ENCODE peak calls at places on chromosomes 11 and 22, in eight cellular contexts. P is CD8-positive, alpha-beta T cell; W is endothelial cell; R is pancreas; D is heart left ventricle; G is neural crest cell; N is tibial nerve; Q is astrocyte of the spinal cord. H is an unnamed sample.

GRCh38 chr11:534592-535518 is 521 bp downstream of the HRAS start:
- DNase-seq in P (no peak), N (no peak), W (peak; percentile 18), D (no peak), R (peak; percentile 79), G (no peak), Q (no peak), H (no peak)

GRCh38 chr22:29079218-29079901 is 6.5 kb downstream of the KREMEN1 start:
- DNase-seq in Q (peak; percentile 36), P (no peak), D (no peak), W (no peak), G (no peak), R (no peak), N (no peak), H (no peak)

GRCh38 chr11:127345819-127346459 is 345.4 kb upstream of the KIRREL3 start:
- DNase-seq in G (peak; percentile 36), N (peak; percentile 45), D (no peak), Q (peak; percentile 22), W (peak; percentile 46), R (peak; percentile 56), P (no peak), H (no peak)

GRCh38 chr11:66493124-66493523 is 12.9 kb downstream of the DPP3 start:
- DNase-seq in W (no peak), Q (no peak), P (no peak), D (peak; percentile 25), N (no peak), G (no peak), R (no peak), H (no peak)

GRCh38 chr22:37060801-37061610 is 9.5 kb downstream of the KCTD17 start:
- DNase-seq in R (no peak), W (no peak), D (peak; percentile 15), Q (no peak), G (no peak), N (no peak), P (no peak), H (no peak)

GRCh38 chr11:76459299-76459698 is 14.5 kb downstream of the EMSY start:
- DNase-seq in N (no peak), P (no peak), W (no peak), R (no peak), G (no peak), Q (no peak), D (no peak), H (no peak)

GRCh38 chr22:27084130-27084529 is 426.7 kb downstream of the MIAT start:
- DNase-seq in W (no peak), R (no peak), P (no peak), Q (no peak), G (no peak), N (no peak), D (no peak), H (no peak)

GRCh38 chr11:59025097-59025496 is 61.0 kb upstream of the GLYATL1B start:
- DNase-seq in Q (no peak), D (no peak), N (no peak), P (no peak), R (no peak), G (no peak), W (no peak), H (no peak)

GRCh38 chr11:64250875-64251721 is at the start of gene PLCB3:
- DNase-seq in P (peak; percentile 87), Q (no peak), N (no peak), W (peak; percentile 82), D (no peak), R (peak; percentile 93), G (peak; percentile 72), H (peak; percentile 72)

GRCh38 chr22:30212363-30212995 is 34.1 kb downstream of the LIF start:
- DNase-seq in P (no peak), W (no peak), N (peak; percentile 66), G (no peak), D (peak; percentile 76), Q (peak; percentile 94), R (no peak), H (no peak)

GRCh38 chr11:71447791-71448256 is 369 bp downstream of the DHCR7 start:
- DNase-seq in P (no peak), D (peak; percentile 51), N (no peak), R (peak; percentile 78), W (peak; percentile 58), G (peak; percentile 49), Q (peak; percentile 6), H (no peak)

GRCh38 chr22:45968003-45968650 is 8.8 kb downstream of the WNT7B start:
- DNase-seq in G (no peak), Q (peak; percentile 78), W (no peak), P (no peak), R (no peak), N (no peak), D (no peak), H (no peak)

GRCh38 chr11:9461760-9462134 is 935 bp downstream of the ZNF143 start:
- DNase-seq in N (no peak), P (no peak), G (no peak), D (no peak), R (no peak), W (no peak), Q (peak; percentile 53), H (no peak)

GRCh38 chr22:49013707-49014106 is 814.0 kb downstream of the BRD1 start:
- DNase-seq in D (no peak), G (no peak), R (no peak), W (no peak), P (peak; percentile 21), N (no peak), Q (no peak), H (no peak)

GRCh38 chr11:9757809-9758675 is 94.2 kb downstream of the SWAP70 start:
- DNase-seq in W (peak; percentile 81), Q (peak; percentile 72), N (peak; percentile 69), G (peak; percentile 85), D (peak; percentile 89), R (peak; percentile 96), P (peak; percentile 96), H (peak; percentile 96)

GRCh38 chr11:19444231-19444630 is 203.5 kb upstream of the E2F8 start:
- DNase-seq in Q (peak; percentile 38), N (peak; percentile 31), R (no peak), W (no peak), D (no peak), G (no peak), P (no peak), H (no peak)

GRCh38 chr22:29627196-29627535 is 23.7 kb downstream of the NF2 start:
- DNase-seq in D (no peak), G (no peak), P (no peak), R (no peak), W (no peak), N (no peak), Q (no peak), H (no peak)

DNA sequence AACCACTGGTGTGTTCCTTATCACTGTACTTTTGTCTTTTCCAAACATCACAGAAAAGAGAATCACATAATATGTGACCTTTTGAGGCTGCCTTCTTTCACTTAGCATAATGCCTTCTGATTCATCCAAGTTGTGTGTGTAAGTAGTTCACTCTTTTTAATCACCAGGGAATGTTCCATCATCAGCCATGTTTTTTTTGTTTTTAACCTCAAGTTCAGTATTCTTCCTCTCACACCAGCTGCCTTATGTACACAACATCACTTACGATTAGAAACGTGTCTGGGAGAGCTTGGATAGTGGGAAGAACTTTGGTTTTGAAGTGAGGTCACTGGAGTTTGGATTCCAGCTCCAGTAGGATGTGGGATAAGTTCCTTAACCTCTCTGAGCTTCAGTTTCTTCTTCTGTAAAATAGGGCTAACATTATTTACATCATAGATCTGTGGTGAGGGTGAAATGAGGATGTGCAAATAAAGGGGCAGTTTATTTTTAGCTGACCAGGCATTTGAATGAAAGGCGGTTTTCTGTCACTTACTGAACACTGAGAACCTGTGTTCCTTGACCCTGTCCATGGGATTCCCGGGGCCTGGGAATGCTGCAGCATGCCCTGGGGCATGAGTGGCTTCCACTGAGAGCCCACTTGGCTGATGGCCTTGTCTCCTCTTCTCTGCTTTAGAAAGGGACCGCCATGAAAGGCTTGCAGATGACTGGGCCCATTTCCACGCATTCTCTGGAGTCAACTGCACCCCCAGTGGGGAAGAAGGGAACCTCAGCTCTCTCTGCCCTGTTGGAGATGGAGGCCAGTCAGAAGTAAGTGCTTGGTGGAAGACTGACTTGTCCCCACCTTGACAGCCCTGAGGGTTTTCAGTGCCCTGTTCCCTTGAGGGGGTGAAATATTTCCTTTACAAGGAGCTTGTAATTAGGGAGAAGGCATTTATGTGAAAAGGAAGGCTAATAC is 92.6 kb downstream of the DEPDC5 start:
- DNase-seq in Q (peak; percentile 72), W (no peak), G (peak; percentile 34), N (no peak), R (no peak), P (no peak), D (no peak), H (no peak)
- TF ChIP-seq CTCF in Q (peak; percentile 38), W (peak; percentile 16), G (peak; percentile 50), N (peak; percentile 20), R (no peak), P (no peak), D (no peak), H (no peak)

GRCh38 chr11:60589611-60590010 is 74.4 kb downstream of the MS4A13 start:
- DNase-seq in Q (no peak), W (no peak), P (no peak), D (no peak), R (no peak), N (no peak), G (no peak), H (no peak)
- TF ChIP-seq CTCF in Q (no peak), W (peak; percentile 40), P (no peak), D (no peak), R (no peak), N (no peak), G (peak; percentile 51), H (no peak)

DNA sequence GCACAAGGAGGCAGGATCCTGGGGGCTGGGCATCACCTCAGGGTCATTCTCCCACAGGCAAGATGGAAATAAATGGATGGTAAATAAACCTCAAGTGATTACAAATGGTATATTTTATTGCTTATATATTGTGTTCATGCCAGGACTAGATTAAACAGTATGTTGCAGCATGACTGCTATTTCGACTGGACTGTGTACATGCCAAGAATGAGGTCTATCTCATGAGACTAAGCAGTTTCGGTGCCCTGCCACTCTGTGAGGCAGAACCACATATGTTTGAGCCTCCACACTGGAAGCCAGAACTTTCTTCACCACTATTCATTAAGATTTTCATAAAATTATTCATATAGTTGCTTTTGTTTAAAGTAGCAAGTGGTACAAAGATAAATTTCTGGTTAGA is 140.2 kb downstream of the DDX10 start:
- DNase-seq in D (no peak), Q (no peak), W (no peak), P (no peak), G (no peak), R (no peak), N (no peak), H (no peak)
- TF ChIP-seq CTCF in D (no peak), Q (no peak), W (no peak), P (no peak), G (no peak), R (no peak), N (no peak), H (no peak)

GRCh38 chr11:6474806-6475500 is 1.2 kb upstream of the TRIM3 start:
- DNase-seq in P (no peak), Q (no peak), G (no peak), R (no peak), D (no peak), N (no peak), W (no peak), H (no peak)

GRCh38 chr11:6474423-6474792 is 667 bp upstream of the TRIM3 start:
- DNase-seq in R (no peak), P (no peak), N (no peak), W (no peak), G (no peak), Q (no peak), D (no peak), H (no peak)

GRCh38 chr11:6472934-6473333 is 807 bp downstream of the TRIM3 start:
- DNase-seq in Q (no peak), N (no peak), R (no peak), W (no peak), P (no peak), D (no peak), G (no peak), H (no peak)

GRCh38 chr11:6475936-6476335 is 2.2 kb upstream of the TRIM3 start:
- DNase-seq in P (no peak), R (no peak), Q (no peak), D (no peak), N (no peak), W (no peak), G (no peak), H (no peak)

GRCh38 chr11:6473481-6474422 is at the start of gene TRIM3:
- DNase-seq in P (peak; percentile 79), N (peak; percentile 87), W (peak; percentile 91), R (peak; percentile 98), G (peak; percentile 78), Q (peak; percentile 91), D (peak; percentile 96), H (peak; percentile 75)
- TF ChIP-seq CTCF in P (no peak), N (no peak), W (no peak), R (no peak), G (no peak), Q (peak; percentile 53), D (no peak), H (no peak)

H was measured in activated B cell treated with CpG ODN at 0.5 μM for 24 hours.